ENCODE peak calls at places on chromosomes 13 and 19, in nine cellular contexts. One of them, this sample, is unnamed. For H3K27me3, the result is how much of the 10 kb centered on the place peaks cover.

GRCh38 chr13:111043575-111043982 is 71.5 kb upstream of the ARHGEF7 start:
- DNase-seq in tibial nerve: no peak
- DNase-seq in H1: peak
- DNase-seq in GM12878: no peak
- DNase-seq in transverse colon: no peak
- DNase-seq in stomach: no peak
- DNase-seq in ovary: no peak
- DNase-seq in K562: peak
- DNase-seq in esophagus muscularis mucosa: no peak
- DNase-seq in this sample: no peak

GRCh38 chr19:55546822-55547614 is 1.7 kb upstream of the SBK3 start:
- DNase-seq in tibial nerve: peak
- DNase-seq in H1: no peak
- DNase-seq in GM12878: no peak
- DNase-seq in transverse colon: peak
- DNase-seq in stomach: peak
- DNase-seq in ovary: no peak
- DNase-seq in K562: peak
- DNase-seq in esophagus muscularis mucosa: peak
- DNase-seq in this sample: peak

GRCh38 chr13:46831588-46832194 is 34.7 kb upstream of the ESD start:
- DNase-seq in tibial nerve: peak
- DNase-seq in H1: peak
- DNase-seq in GM12878: no peak
- DNase-seq in transverse colon: peak
- DNase-seq in stomach: no peak
- DNase-seq in ovary: no peak
- DNase-seq in K562: peak
- DNase-seq in esophagus muscularis mucosa: no peak
- DNase-seq in this sample: no peak

GRCh38 chr13:100633461-100633860 is 41.1 kb downstream of the TMTC4 start:
- DNase-seq in tibial nerve: no peak
- DNase-seq in H1: no peak
- DNase-seq in GM12878: no peak
- DNase-seq in transverse colon: no peak
- DNase-seq in stomach: no peak
- DNase-seq in ovary: no peak
- DNase-seq in K562: no peak
- DNase-seq in esophagus muscularis mucosa: no peak
- DNase-seq in this sample: no peak

GRCh38 chr19:14495678-14496028 is 274 bp downstream of the GIPC1 start:
- DNase-seq in tibial nerve: no peak
- DNase-seq in H1: no peak
- DNase-seq in GM12878: no peak
- DNase-seq in transverse colon: no peak
- DNase-seq in stomach: no peak
- DNase-seq in ovary: peak
- DNase-seq in K562: peak
- DNase-seq in esophagus muscularis mucosa: no peak
- DNase-seq in this sample: peak

GRCh38 chr13:61765181-61765742 is 349.6 kb upstream of the PCDH20 start:
- DNase-seq in tibial nerve: no peak
- DNase-seq in H1: no peak
- DNase-seq in GM12878: no peak
- DNase-seq in transverse colon: no peak
- DNase-seq in stomach: no peak
- DNase-seq in ovary: no peak
- DNase-seq in K562: no peak
- DNase-seq in esophagus muscularis mucosa: no peak
- DNase-seq in this sample: no peak

GRCh38 chr13:99626461-99627082 is 125.3 kb downstream of the TM9SF2 start:
- DNase-seq in tibial nerve: peak
- DNase-seq in H1: no peak
- DNase-seq in GM12878: no peak
- DNase-seq in transverse colon: no peak
- DNase-seq in stomach: no peak
- DNase-seq in ovary: no peak
- DNase-seq in K562: no peak
- DNase-seq in esophagus muscularis mucosa: no peak
- DNase-seq in this sample: no peak

GRCh38 chr13:66693656-66694055 is 536.5 kb downstream of the PCDH9 start:
- DNase-seq in tibial nerve: no peak
- DNase-seq in H1: no peak
- DNase-seq in GM12878: no peak
- DNase-seq in transverse colon: no peak
- DNase-seq in stomach: no peak
- DNase-seq in ovary: no peak
- DNase-seq in K562: no peak
- DNase-seq in esophagus muscularis mucosa: no peak
- DNase-seq in this sample: no peak

GRCh38 chr19:14127176-14127575 is 9.2 kb downstream of the ASF1B start:
- DNase-seq in tibial nerve: no peak
- DNase-seq in H1: no peak
- DNase-seq in GM12878: no peak
- DNase-seq in transverse colon: no peak
- DNase-seq in stomach: no peak
- DNase-seq in ovary: no peak
- DNase-seq in K562: no peak
- DNase-seq in esophagus muscularis mucosa: no peak
- DNase-seq in this sample: no peak

GRCh38 chr19:11507370-11508078 is 1.9 kb upstream of the ZNF653 start:
- DNase-seq in tibial nerve: no peak
- DNase-seq in H1: no peak
- DNase-seq in GM12878: no peak
- DNase-seq in transverse colon: no peak
- DNase-seq in stomach: no peak
- DNase-seq in ovary: no peak
- DNase-seq in K562: no peak
- DNase-seq in esophagus muscularis mucosa: no peak
- DNase-seq in this sample: no peak

GRCh38 chr13:52371736-52372247 is 34.2 kb downstream of the THSD1 start:
- DNase-seq in tibial nerve: no peak
- DNase-seq in H1: no peak
- DNase-seq in GM12878: no peak
- DNase-seq in transverse colon: no peak
- DNase-seq in stomach: no peak
- DNase-seq in ovary: no peak
- DNase-seq in K562: no peak
- DNase-seq in esophagus muscularis mucosa: no peak
- DNase-seq in this sample: no peak

GRCh38 chr13:44549461-44549860 is 26.7 kb downstream of the TSC22D1 start:
- DNase-seq in tibial nerve: no peak
- DNase-seq in H1: no peak
- DNase-seq in GM12878: no peak
- DNase-seq in transverse colon: no peak
- DNase-seq in stomach: no peak
- DNase-seq in ovary: no peak
- DNase-seq in K562: no peak
- DNase-seq in esophagus muscularis mucosa: no peak
- DNase-seq in this sample: no peak

GRCh38 chr19:51097166-51097736 is 11.0 kb downstream of the CTU1 start:
- DNase-seq in tibial nerve: no peak
- DNase-seq in H1: peak
- DNase-seq in GM12878: no peak
- DNase-seq in transverse colon: peak
- DNase-seq in stomach: peak
- DNase-seq in ovary: peak
- DNase-seq in K562: peak
- DNase-seq in esophagus muscularis mucosa: no peak
- DNase-seq in this sample: peak

GRCh38 chr13:79987323-79987722 is 353.6 kb downstream of the SPRY2 start:
- DNase-seq in tibial nerve: no peak
- DNase-seq in H1: no peak
- DNase-seq in GM12878: no peak
- DNase-seq in transverse colon: no peak
- DNase-seq in stomach: no peak
- DNase-seq in ovary: no peak
- DNase-seq in K562: no peak
- DNase-seq in esophagus muscularis mucosa: no peak
- DNase-seq in this sample: no peak

GRCh38 chr19:13978306-13978705 is 26.0 kb downstream of the DCAF15 start:
- DNase-seq in tibial nerve: peak
- DNase-seq in H1: peak
- DNase-seq in GM12878: no peak
- DNase-seq in transverse colon: peak
- DNase-seq in stomach: peak
- DNase-seq in ovary: peak
- DNase-seq in K562: peak
- DNase-seq in esophagus muscularis mucosa: peak
- DNase-seq in this sample: peak

GRCh38 chr19:54133312-54133956 is 4.1 kb upstream of the CNOT3 start:
- DNase-seq in tibial nerve: no peak
- DNase-seq in H1: peak
- DNase-seq in GM12878: no peak
- DNase-seq in transverse colon: no peak
- DNase-seq in stomach: no peak
- DNase-seq in ovary: no peak
- DNase-seq in K562: no peak
- DNase-seq in esophagus muscularis mucosa: no peak
- DNase-seq in this sample: no peak

GRCh38 chr13:44934724-44935123 is 54.5 kb downstream of the NUFIP1 start:
- DNase-seq in tibial nerve: no peak
- DNase-seq in H1: no peak
- DNase-seq in GM12878: peak
- DNase-seq in transverse colon: no peak
- DNase-seq in stomach: no peak
- DNase-seq in ovary: no peak
- DNase-seq in K562: no peak
- DNase-seq in esophagus muscularis mucosa: no peak
- DNase-seq in this sample: no peak

GRCh38 chr13:112450567-112451240 is 74.5 kb downstream of the SPACA7 start:
- DNase-seq in tibial nerve: no peak
- DNase-seq in H1: peak
- DNase-seq in GM12878: no peak
- DNase-seq in transverse colon: no peak
- DNase-seq in stomach: peak
- DNase-seq in ovary: no peak
- DNase-seq in K562: no peak
- DNase-seq in esophagus muscularis mucosa: peak
- DNase-seq in this sample: no peak

DNA sequence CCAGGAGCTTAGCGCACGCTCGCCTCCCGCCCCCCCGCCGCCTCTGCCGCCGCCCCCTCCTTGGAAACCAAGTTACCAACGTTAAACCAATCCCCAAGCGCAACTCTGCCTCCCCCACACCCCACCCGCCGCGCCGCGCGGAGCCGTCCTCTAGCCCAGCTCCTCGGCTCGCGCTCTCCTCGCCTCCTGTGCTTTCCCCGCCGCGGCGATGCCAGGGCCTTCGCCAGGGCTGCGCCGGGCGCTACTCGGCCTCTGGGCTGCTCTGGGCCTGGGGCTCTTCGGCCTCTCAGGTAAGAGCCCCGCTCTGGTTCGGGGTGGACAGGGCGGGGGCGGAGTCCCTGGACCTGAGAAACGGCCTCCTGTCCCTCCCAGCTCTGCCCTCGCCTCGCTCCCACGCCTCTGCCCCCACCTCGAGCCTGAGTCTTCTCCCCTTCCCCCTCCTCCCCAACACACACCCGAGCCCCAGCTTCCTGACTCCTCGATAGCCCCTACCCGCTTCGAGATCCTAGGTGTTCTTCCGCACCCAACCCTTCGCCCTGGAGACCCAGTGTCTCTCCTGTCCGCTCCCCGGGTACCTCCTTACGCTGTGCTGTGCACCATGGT is at the start of gene ICAM5:
- DNase-seq in tibial nerve: no peak
- DNase-seq in H1: no peak
- DNase-seq in GM12878: no peak
- DNase-seq in transverse colon: peak
- DNase-seq in stomach: no peak
- DNase-seq in ovary: no peak
- DNase-seq in K562: peak
- DNase-seq in esophagus muscularis mucosa: no peak
- DNase-seq in this sample: no peak
- H3K27me3 ChIP-seq in tibial nerve: under half
- H3K27me3 ChIP-seq in H1: half or more
- H3K27me3 ChIP-seq in GM12878: under half
- H3K27me3 ChIP-seq in transverse colon: half or more
- H3K27me3 ChIP-seq in stomach: half or more
- H3K27me3 ChIP-seq in ovary: under half
- H3K27me3 ChIP-seq in K562: under half
- H3K27me3 ChIP-seq in esophagus muscularis mucosa: under half
- H3K27me3 ChIP-seq in this sample: half or more

DNA sequence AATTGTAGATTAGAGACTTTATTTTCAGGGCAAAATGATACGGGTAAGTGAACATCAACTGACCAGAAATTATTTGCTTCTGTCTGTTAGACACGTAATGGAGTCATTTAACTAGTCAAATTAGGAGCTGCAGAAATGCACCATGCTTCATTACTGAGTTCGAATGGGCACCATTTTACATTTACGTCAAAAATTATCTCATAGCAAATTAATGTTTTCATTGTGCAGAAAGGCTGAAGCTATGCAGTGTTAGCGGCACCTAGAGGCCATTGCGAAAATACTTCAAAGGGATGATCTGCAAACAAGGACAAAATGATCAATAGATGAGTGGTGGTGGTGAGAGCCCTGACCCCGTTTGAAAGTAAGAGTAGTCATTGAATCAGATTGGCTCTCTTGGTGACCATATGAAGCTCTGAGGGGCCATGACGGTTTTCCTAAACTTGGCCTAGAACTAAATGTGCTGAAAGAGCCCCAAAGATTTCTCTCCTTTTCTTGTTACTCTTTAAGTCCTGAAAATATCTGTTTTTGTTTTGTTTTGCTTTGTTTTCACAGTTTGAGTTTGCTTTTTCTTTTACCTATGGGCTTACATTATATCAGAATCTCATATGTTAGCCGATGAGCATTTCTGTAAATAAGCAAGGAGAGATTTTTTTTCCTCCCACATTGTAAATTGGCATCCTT is 277.9 kb downstream of the ZNF536 start:
- DNase-seq in tibial nerve: peak
- DNase-seq in H1: peak
- DNase-seq in GM12878: peak
- DNase-seq in transverse colon: no peak
- DNase-seq in stomach: no peak
- DNase-seq in ovary: no peak
- DNase-seq in K562: peak
- DNase-seq in esophagus muscularis mucosa: no peak
- DNase-seq in this sample: no peak
- TF ChIP-seq EP300 in tibial nerve: no peak
- TF ChIP-seq EP300 in H1: no peak
- TF ChIP-seq EP300 in GM12878: no peak
- TF ChIP-seq EP300 in transverse colon: no peak
- TF ChIP-seq EP300 in stomach: no peak
- TF ChIP-seq EP300 in ovary: no peak
- TF ChIP-seq EP300 in K562: no peak
- TF ChIP-seq EP300 in esophagus muscularis mucosa: no peak
- TF ChIP-seq EP300 in this sample: no peak

GRCh38 chr19:49073514-49074378 is 1.2 kb upstream of the KCNA7 start:
- DNase-seq in tibial nerve: no peak
- DNase-seq in H1: peak
- DNase-seq in GM12878: no peak
- DNase-seq in transverse colon: no peak
- DNase-seq in stomach: no peak
- DNase-seq in ovary: no peak
- DNase-seq in K562: peak
- DNase-seq in esophagus muscularis mucosa: no peak
- DNase-seq in this sample: no peak
- TF ChIP-seq CTCF in tibial nerve: no peak
- TF ChIP-seq CTCF in H1: peak
- TF ChIP-seq CTCF in GM12878: peak
- TF ChIP-seq CTCF in transverse colon: no peak
- TF ChIP-seq CTCF in stomach: no peak
- TF ChIP-seq CTCF in ovary: no peak
- TF ChIP-seq CTCF in K562: peak
- TF ChIP-seq CTCF in esophagus muscularis mucosa: no peak
- TF ChIP-seq CTCF in this sample: no peak

GRCh38 chr19:45600340-45600885 is 1.6 kb downstream of the GPR4 start:
- DNase-seq in tibial nerve: no peak
- DNase-seq in H1: no peak
- DNase-seq in GM12878: no peak
- DNase-seq in transverse colon: no peak
- DNase-seq in stomach: no peak
- DNase-seq in ovary: no peak
- DNase-seq in K562: no peak
- DNase-seq in esophagus muscularis mucosa: no peak
- DNase-seq in this sample: no peak
- H3K27me3 ChIP-seq in tibial nerve: under half
- H3K27me3 ChIP-seq in H1: under half
- H3K27me3 ChIP-seq in GM12878: under half
- H3K27me3 ChIP-seq in transverse colon: half or more
- H3K27me3 ChIP-seq in stomach: half or more
- H3K27me3 ChIP-seq in ovary: under half
- H3K27me3 ChIP-seq in K562: under half
- H3K27me3 ChIP-seq in esophagus muscularis mucosa: under half
- H3K27me3 ChIP-seq in this sample: half or more

This sample was measured in sigmoid colon.